ENCODE peak calls at places on chromosomes 1 and 21, in nine cellular contexts. X is KBM-7, E is AG10803, M is Peyer's patch, C is left kidney, P is neuronal stem cell, F is omental fat pad, S is DMS153, G is head of caudate nucleus. I is an unnamed sample.

GRCh38 chr1:246978785-246979184 is 29.1 kb downstream of the ZNF695 start:
- DNase-seq in X (no peak), E (no peak), M (no peak), C (no peak), P (no peak), F (no peak), S (no peak), G (no peak), I (no peak)

GRCh38 chr1:152679454-152679853 is 4.4 kb downstream of the LCE2C start:
- DNase-seq in X (no peak), E (no peak), M (no peak), C (peak), P (no peak), F (no peak), S (no peak), G (no peak), I (no peak)

GRCh38 chr1:50266509-50266908 is 156.7 kb downstream of the DMRTA2 start:
- DNase-seq in X (no peak), E (peak), M (no peak), C (no peak), P (no peak), F (no peak), S (no peak), G (no peak), I (no peak)

GRCh38 chr1:46520063-46520911 is 30.7 kb downstream of the DMBX1 start:
- DNase-seq in X (no peak), E (peak), M (no peak), C (peak), P (peak), F (no peak), S (peak), G (no peak), I (peak)

GRCh38 chr1:20643080-20643479 is 9.8 kb downstream of the PINK1 start:
- DNase-seq in X (no peak), E (no peak), M (no peak), C (no peak), P (no peak), F (no peak), S (no peak), G (no peak), I (no peak)

GRCh38 chr1:204466416-204467405 is 27.9 kb downstream of the PIK3C2B start:
- DNase-seq in X (no peak), E (peak), M (no peak), C (no peak), P (no peak), F (no peak), S (no peak), G (peak), I (no peak)

GRCh38 chr1:222314839-222315238 is 233.1 kb downstream of the HHIPL2 start:
- DNase-seq in X (no peak), E (no peak), M (no peak), C (no peak), P (no peak), F (no peak), S (no peak), G (no peak), I (no peak)

GRCh38 chr21:15291621-15292266 is 226.9 kb upstream of the NRIP1 start:
- DNase-seq in X (no peak), E (no peak), M (peak), C (peak), P (no peak), F (no peak), S (no peak), G (no peak), I (no peak)

GRCh38 chr1:96388421-96389310 is 332.9 kb upstream of the PTBP2 start:
- DNase-seq in X (no peak), E (peak), M (no peak), C (peak), P (no peak), F (no peak), S (no peak), G (no peak), I (no peak)

GRCh38 chr1:246600579-246600978 is 34.3 kb downstream of the CNST start:
- DNase-seq in X (no peak), E (no peak), M (no peak), C (no peak), P (no peak), F (no peak), S (no peak), G (no peak), I (no peak)

GRCh38 chr1:180594723-180595122 is 36.0 kb downstream of the OVAAL start:
- DNase-seq in X (no peak), E (no peak), M (no peak), C (peak), P (no peak), F (no peak), S (peak), G (no peak), I (peak)

GRCh38 chr1:226149806-226150205 is 36.7 kb downstream of the ACBD3 start:
- DNase-seq in X (peak), E (peak), M (no peak), C (peak), P (no peak), F (no peak), S (no peak), G (no peak), I (no peak)

GRCh38 chr1:179036844-179037465 is 11.3 kb downstream of the FAM20B start:
- DNase-seq in X (no peak), E (peak), M (no peak), C (no peak), P (no peak), F (no peak), S (no peak), G (no peak), I (no peak)

GRCh38 chr1:93076268-93076667 is 2.8 kb upstream of the MTF2 start:
- DNase-seq in X (peak), E (no peak), M (no peak), C (no peak), P (no peak), F (no peak), S (no peak), G (no peak), I (no peak)

GRCh38 chr1:18974005-18974404 is 17.5 kb upstream of the IFFO2 start:
- DNase-seq in X (no peak), E (no peak), M (no peak), C (no peak), P (no peak), F (no peak), S (no peak), G (no peak), I (no peak)

GRCh38 chr1:12438349-12438924 is 179.6 kb downstream of the DHRS3 start:
- DNase-seq in X (peak), E (peak), M (no peak), C (no peak), P (no peak), F (no peak), S (no peak), G (no peak), I (no peak)

GRCh38 chr1:21820597-21821232 is 8.7 kb downstream of the LDLRAD2 start:
- DNase-seq in X (no peak), E (no peak), M (no peak), C (no peak), P (no peak), F (no peak), S (no peak), G (no peak), I (no peak)